ENCODE peak calls at places on chromosomes 12 and 14, in ten cellular contexts. E is psoas muscle, O is IMR-90, R is tibial artery, V is colonic mucosa, M is lower leg skin, W is WERI-Rb-1, Y is fibroblast of pulmonary artery, I is lower lobe of right lung, T is MM.1S. U is an unnamed sample.

GRCh38 chr14:31990959-31991541 is 86.1 kb upstream of the ARHGAP5 start:
- DNase-seq in E (no peak), O (no peak), R (no peak), V (no peak), M (no peak), W (no peak), Y (peak; percentile 47), I (no peak), T (no peak), U (no peak)

GRCh38 chr14:104206281-104206904 is 68.0 kb downstream of the KIF26A start:
- DNase-seq in E (no peak), O (no peak), R (no peak), V (peak; percentile 79), M (no peak), W (peak; percentile 94), Y (no peak), I (no peak), T (no peak), U (no peak)

GRCh38 chr12:93786669-93787397 is 109.7 kb downstream of the CRADD start:
- DNase-seq in E (no peak), O (no peak), R (no peak), V (no peak), M (no peak), W (no peak), Y (no peak), I (no peak), T (no peak), U (no peak)

GRCh38 chr14:102777711-102778615 is 714 bp downstream of the TRAF3 start:
- DNase-seq in E (no peak), O (peak; percentile 47), R (no peak), V (no peak), M (no peak), W (no peak), Y (peak; percentile 44), I (peak; percentile 58), T (peak; percentile 16), U (no peak)

GRCh38 chr12:62757048-62757447 is 177.9 kb downstream of the PPM1H start:
- DNase-seq in E (no peak), O (no peak), R (no peak), V (no peak), M (no peak), W (no peak), Y (no peak), I (no peak), T (no peak), U (no peak)

GRCh38 chr14:22471545-22472121 is 117.4 kb downstream of the DAD1 start:
- DNase-seq in E (no peak), O (peak; percentile 32), R (no peak), V (peak; percentile 53), M (no peak), W (peak; percentile 82), Y (peak; percentile 65), I (peak; percentile 73), T (no peak), U (no peak)

GRCh38 chr12:114668905-114669304 is 15.1 kb downstream of the TBX3 start:
- DNase-seq in E (no peak), O (no peak), R (no peak), V (no peak), M (no peak), W (no peak), Y (no peak), I (no peak), T (no peak), U (no peak)

GRCh38 chr12:111767362-111768158 is 827 bp downstream of the ALDH2 start:
- DNase-seq in E (peak; percentile 61), O (peak; percentile 40), R (no peak), V (peak; percentile 66), M (no peak), W (no peak), Y (no peak), I (no peak), T (no peak), U (no peak)

GRCh38 chr12:63208956-63209355 is 58.0 kb upstream of the AVPR1A start:
- DNase-seq in E (no peak), O (no peak), R (no peak), V (no peak), M (no peak), W (no peak), Y (no peak), I (no peak), T (no peak), U (no peak)

GRCh38 chr14:32417956-32418552 is 89.0 kb downstream of the AKAP6 start:
- DNase-seq in E (no peak), O (peak; percentile 59), R (no peak), V (peak; percentile 49), M (no peak), W (no peak), Y (peak; percentile 79), I (no peak), T (no peak), U (peak; percentile 28)

GRCh38 chr12:20627001-20627588 is 68.0 kb upstream of the SLCO1C1 start:
- DNase-seq in E (no peak), O (no peak), R (no peak), V (peak; percentile 49), M (no peak), W (no peak), Y (no peak), I (no peak), T (no peak), U (no peak)

GRCh38 chr14:36344211-36344610 is 23.8 kb upstream of the MBIP start:
- DNase-seq in E (no peak), O (peak; percentile 10), R (no peak), V (no peak), M (no peak), W (no peak), Y (no peak), I (no peak), T (no peak), U (no peak)

GRCh38 chr12:109493090-109493489 is 15.7 kb downstream of the UBE3B start:
- DNase-seq in E (no peak), O (no peak), R (no peak), V (no peak), M (no peak), W (no peak), Y (no peak), I (no peak), T (no peak), U (no peak)

GRCh38 chr12:132496710-132497109 is 6.8 kb downstream of the FBRSL1 start:
- DNase-seq in E (no peak), O (no peak), R (no peak), V (no peak), M (no peak), W (no peak), Y (no peak), I (no peak), T (no peak), U (no peak)

GRCh38 chr12:2794261-2794735 is 472 bp upstream of the FKBP4 start:
- DNase-seq in E (peak; percentile 57), O (no peak), R (no peak), V (peak; percentile 86), M (no peak), W (no peak), Y (peak; percentile 38), I (peak; percentile 54), T (no peak), U (no peak)

GRCh38 chr12:68240975-68241374 is 12.4 kb downstream of the IL22 start:
- DNase-seq in E (no peak), O (peak; percentile 57), R (no peak), V (no peak), M (no peak), W (no peak), Y (no peak), I (no peak), T (peak; percentile 89), U (no peak)

DNA sequence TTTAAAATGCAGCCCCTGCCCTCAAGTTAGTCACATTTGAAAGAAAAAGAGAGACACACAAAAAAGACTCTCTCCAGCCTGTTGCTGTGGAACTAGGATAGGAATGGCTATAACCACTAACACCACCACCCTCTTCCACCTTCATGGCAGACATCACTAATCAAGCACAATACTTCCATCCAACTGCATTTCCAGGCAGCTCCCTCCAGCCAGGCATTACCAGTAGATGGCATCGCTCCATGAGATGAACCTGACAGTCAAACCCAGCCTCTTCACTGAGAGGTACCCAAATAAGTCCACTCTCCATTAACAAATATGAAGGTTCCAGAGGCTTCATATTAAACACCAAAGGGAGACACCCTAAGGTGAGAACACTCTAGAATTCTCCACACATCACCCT is 24.4 kb downstream of the SLC8B1 start:
- DNase-seq in E (no peak), O (no peak), R (no peak), V (no peak), M (no peak), W (peak; percentile 42), Y (peak; percentile 44), I (no peak), T (no peak), U (no peak)
- TF ChIP-seq CTCF in E (no peak), O (peak; percentile 1), R (no peak), V (no peak), M (no peak), W (peak; percentile 18), Y (peak; percentile 43), I (no peak), T (no peak), U (no peak)

DNA sequence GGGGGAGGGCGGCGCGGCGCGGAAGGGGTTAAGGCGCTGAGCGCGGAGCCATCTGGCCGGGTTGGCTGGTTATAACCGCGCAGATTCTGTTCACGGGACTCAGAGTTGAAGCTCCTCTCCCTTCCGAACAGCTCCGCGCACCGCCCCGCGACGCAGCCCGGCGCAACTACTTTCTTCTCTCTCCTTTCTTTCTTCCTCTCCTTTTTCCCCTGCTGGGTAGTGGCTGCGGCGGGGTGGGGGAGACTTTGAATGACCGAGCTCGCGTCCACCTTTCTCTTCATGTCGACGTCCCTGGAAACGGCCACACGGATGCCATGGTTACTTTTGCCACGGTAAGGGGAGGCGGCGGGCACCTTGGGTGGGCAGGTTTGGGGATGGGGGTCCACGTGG is at the start of gene NTF3:
- DNase-seq in E (no peak), O (peak; percentile 76), R (peak; percentile 80), V (no peak), M (peak; percentile 86), W (peak; percentile 65), Y (peak; percentile 29), I (no peak), T (no peak), U (no peak)
- H3K4me3 ChIP-seq in E (peak within 1 kb of the TSS; percentile 63), O (peak within 1 kb of the TSS; percentile 94), R (peak within 1 kb of the TSS; percentile 82), V (peak within 1 kb of the TSS; percentile 30), M (peak within 1 kb of the TSS; percentile 19), W (peak within 1 kb of the TSS; percentile 78), Y (peak within 1 kb of the TSS; percentile 28), I (peak within 1 kb of the TSS; percentile 41), T (peak within 1 kb of the TSS; percentile 46), U (peak within 1 kb of the TSS; percentile 82)

GRCh38 chr12:71478277-71478676 is 38.7 kb downstream of the LGR5 start:
- DNase-seq in E (no peak), O (no peak), R (no peak), V (no peak), M (no peak), W (no peak), Y (no peak), I (no peak), T (no peak), U (no peak)
- TF ChIP-seq CTCF in E (no peak), O (peak; percentile 1), R (no peak), V (no peak), M (no peak), W (no peak), Y (no peak), I (no peak), T (no peak), U (no peak)

DNA sequence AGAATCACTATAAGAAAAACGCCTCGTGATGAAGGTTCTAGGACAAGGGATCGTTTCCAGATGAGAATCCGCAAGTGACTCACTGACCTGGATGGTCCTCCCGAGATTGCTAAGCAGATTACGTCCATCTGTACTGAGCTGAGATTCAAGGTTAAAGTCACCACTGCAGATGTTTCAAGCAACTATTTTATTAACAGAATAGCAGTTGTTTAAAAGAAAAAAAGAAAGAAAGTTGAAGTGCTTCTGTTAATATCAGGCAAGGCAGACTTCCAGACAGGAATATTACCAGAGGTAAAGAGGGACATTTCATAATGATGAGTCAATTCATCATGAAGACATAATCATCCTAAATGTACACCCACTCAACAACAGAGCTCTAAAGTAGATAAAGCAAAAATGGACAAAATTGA is 17.9 kb downstream of the PXN start:
- DNase-seq in E (no peak), O (peak; percentile 77), R (no peak), V (no peak), M (no peak), W (no peak), Y (peak; percentile 51), I (no peak), T (no peak), U (no peak)
- H3K4me3 ChIP-seq in E (peak overlapping the region; percentile 49), O (no peak overlapping the region), R (no peak overlapping the region), V (no peak overlapping the region), M (no peak overlapping the region), W (no peak overlapping the region), Y (no peak overlapping the region), I (no peak overlapping the region), T (no peak overlapping the region), U (no peak overlapping the region)

U was measured in thoracic aorta.